ENCODE peak calls at places on chromosomes 6 and 20, in four cellular contexts. One of them, this sample, is unnamed.

GRCh38 chr6:159595173-159595572 is 97.9 kb downstream of the SOD2 start:
- DNase-seq in activated T-cell treated with anti-CD3 and anti-CD28 coated beads, Interleukin-2, amount 50 U/mL, for 72 hours: no peak
- DNase-seq in NCI-H1105: no peak
- DNase-seq in M059J: peak; percentile 91
- DNase-seq in this sample: no peak

GRCh38 chr20:59643616-59644061 is 39.3 kb downstream of the PHACTR3 start:
- DNase-seq in activated T-cell treated with anti-CD3 and anti-CD28 coated beads, Interleukin-2, amount 50 U/mL, for 72 hours: no peak
- DNase-seq in NCI-H1105: no peak
- DNase-seq in M059J: no peak
- DNase-seq in this sample: no peak

GRCh38 chr6:30678964-30679726 is 6.3 kb upstream of the DHX16 start:
- DNase-seq in activated T-cell treated with anti-CD3 and anti-CD28 coated beads, Interleukin-2, amount 50 U/mL, for 72 hours: peak; percentile 90
- DNase-seq in NCI-H1105: peak; percentile 47
- DNase-seq in M059J: peak; percentile 46
- DNase-seq in this sample: no peak

GRCh38 chr6:149169761-149170359 is 147.7 kb upstream of the TAB2 start:
- DNase-seq in activated T-cell treated with anti-CD3 and anti-CD28 coated beads, Interleukin-2, amount 50 U/mL, for 72 hours: no peak
- DNase-seq in NCI-H1105: no peak
- DNase-seq in M059J: peak; percentile 95
- DNase-seq in this sample: no peak

GRCh38 chr6:73854998-73855718 is 159.2 kb downstream of the CD109 start:
- DNase-seq in activated T-cell treated with anti-CD3 and anti-CD28 coated beads, Interleukin-2, amount 50 U/mL, for 72 hours: peak; percentile 7
- DNase-seq in NCI-H1105: peak; percentile 69
- DNase-seq in M059J: peak; percentile 67
- DNase-seq in this sample: peak; percentile 9

GRCh38 chr6:169937389-169938261 is 186.2 kb downstream of the ERMARD start:
- DNase-seq in activated T-cell treated with anti-CD3 and anti-CD28 coated beads, Interleukin-2, amount 50 U/mL, for 72 hours: no peak
- DNase-seq in NCI-H1105: no peak
- DNase-seq in M059J: no peak
- DNase-seq in this sample: no peak

GRCh38 chr6:13813621-13814175 is 659 bp downstream of the MCUR1 start:
- DNase-seq in activated T-cell treated with anti-CD3 and anti-CD28 coated beads, Interleukin-2, amount 50 U/mL, for 72 hours: no peak
- DNase-seq in NCI-H1105: peak; percentile 80
- DNase-seq in M059J: peak; percentile 78
- DNase-seq in this sample: peak; percentile 80

GRCh38 chr6:29702519-29703103 is 20.6 kb upstream of the HLA-F start:
- DNase-seq in activated T-cell treated with anti-CD3 and anti-CD28 coated beads, Interleukin-2, amount 50 U/mL, for 72 hours: peak; percentile 73
- DNase-seq in NCI-H1105: peak; percentile 28
- DNase-seq in M059J: peak; percentile 42
- DNase-seq in this sample: no peak

GRCh38 chr6:154852700-154853099 is 119.5 kb downstream of the SCAF8 start:
- DNase-seq in activated T-cell treated with anti-CD3 and anti-CD28 coated beads, Interleukin-2, amount 50 U/mL, for 72 hours: no peak
- DNase-seq in NCI-H1105: no peak
- DNase-seq in M059J: peak; percentile 82
- DNase-seq in this sample: no peak

GRCh38 chr6:85676086-85676729 is 33.5 kb upstream of the SYNCRIP start:
- DNase-seq in activated T-cell treated with anti-CD3 and anti-CD28 coated beads, Interleukin-2, amount 50 U/mL, for 72 hours: no peak
- DNase-seq in NCI-H1105: no peak
- DNase-seq in M059J: peak; percentile 18
- DNase-seq in this sample: no peak